ENCODE peak calls at places on chromosomes 1 and 21, in seven cellular contexts. H is ELR, R is GM20000, Q is adrenal gland, N is GM23248, T is left ventricle myocardium inferior, G is RWPE1. M is an unnamed sample.

GRCh38 chr1:98217601-98218000 is 296.8 kb upstream of the DPYD start:
- DNase-seq in Q (no peak), G (no peak), H (no peak), R (no peak), N (no peak), T (no peak), M (no peak)

GRCh38 chr1:36673207-36673606 is 190.5 kb upstream of the CSF3R start:
- DNase-seq in N (no peak), T (no peak), R (no peak), Q (no peak), G (no peak), H (no peak), M (no peak)

GRCh38 chr1:53449026-53449425 is 10.2 kb upstream of the DMRTB1 start:
- DNase-seq in G (peak; percentile 15), N (peak; percentile 78), R (no peak), Q (no peak), H (peak; percentile 85), T (no peak), M (peak; percentile 97)

GRCh38 chr21:32807717-32808380 is 36.3 kb upstream of the PAXBP1 start:
- DNase-seq in H (no peak), Q (no peak), R (no peak), N (peak; percentile 84), G (peak; percentile 30), T (no peak), M (peak; percentile 52)

GRCh38 chr1:6466751-6467150 is 778 bp upstream of the TNFRSF25 start:
- DNase-seq in R (no peak), G (no peak), T (no peak), N (no peak), H (no peak), Q (no peak), M (no peak)

GRCh38 chr1:240242601-240243144 is 151.0 kb downstream of the FMN2 start:
- DNase-seq in Q (no peak), T (no peak), G (peak; percentile 50), R (no peak), H (peak; percentile 80), N (peak; percentile 86), M (peak; percentile 94)

GRCh38 chr1:63276625-63277024 is 45.7 kb upstream of the FOXD3 start:
- DNase-seq in R (no peak), T (no peak), G (no peak), N (no peak), H (no peak), Q (no peak), M (no peak)

GRCh38 chr21:16086936-16087335 is 357.2 kb downstream of the USP25 start:
- DNase-seq in N (no peak), G (no peak), H (no peak), T (no peak), Q (no peak), R (no peak), M (no peak)

GRCh38 chr1:85027242-85027983 is 20.9 kb downstream of the MCOLN3 start:
- DNase-seq in H (peak; percentile 37), N (peak; percentile 35), Q (no peak), R (peak; percentile 38), T (no peak), G (no peak), M (peak; percentile 28)

GRCh38 chr1:119924948-119925898 is 28.9 kb upstream of the ADAM30 start:
- DNase-seq in T (no peak), G (no peak), Q (no peak), H (no peak), R (no peak), N (no peak), M (no peak)

GRCh38 chr1:89487972-89488371 is 36.7 kb upstream of the LRRC8B start:
- DNase-seq in T (no peak), N (no peak), G (no peak), H (no peak), Q (no peak), R (no peak), M (no peak)

GRCh38 chr1:38475624-38476005 is 384.0 kb downstream of the RRAGC start:
- DNase-seq in R (no peak), T (no peak), N (no peak), Q (no peak), H (no peak), G (no peak), M (no peak)

GRCh38 chr1:23177438-23178380 is 9.1 kb upstream of the LUZP1 start:
- DNase-seq in N (peak; percentile 92), H (peak; percentile 82), Q (peak; percentile 77), T (peak; percentile 88), R (peak; percentile 89), G (peak; percentile 76), M (peak; percentile 88)

GRCh38 chr21:45846373-45847160 is 135.0 kb upstream of the COL6A1 start:
- DNase-seq in H (no peak), R (no peak), Q (no peak), G (no peak), T (peak; percentile 43), N (peak; percentile 43), M (no peak)

GRCh38 chr21:36282568-36283230 is 37.3 kb upstream of the MORC3 start:
- DNase-seq in R (no peak), Q (no peak), G (no peak), T (no peak), H (peak; percentile 32), N (peak; percentile 12), M (peak; percentile 41)

GRCh38 chr1:172408958-172409357 is 11.5 kb upstream of the C1orf105 start:
- DNase-seq in R (no peak), N (peak; percentile 81), G (no peak), T (no peak), H (peak; percentile 59), Q (no peak), M (peak; percentile 74)